ENCODE peak calls at places on chromosome 1, in six cellular contexts. K is A549, I is endothelial cell of umbilical vein, C is GM12878, Z is K562, W is HepG2. H is an unnamed sample.
A peak's percentile ranks its signal among the peaks of the same experiment; 100 is the strongest.

GRCh38 chr1:220770245-220770913 is 16.3 kb upstream of the MTARC1 start:
- DNase-seq in W (no peak), Z (no peak), C (peak; percentile 49), I (no peak), K (no peak), H (peak; percentile 44)

GRCh38 chr1:159089184-159089791 is 12.7 kb upstream of the AIM2 start:
- DNase-seq in W (peak; percentile 6), K (no peak), C (no peak), I (no peak), Z (peak; percentile 39), H (peak; percentile 52)

GRCh38 chr1:178407215-178407614 is 89.5 kb downstream of the CLEC20A start:
- DNase-seq in I (no peak), W (no peak), C (no peak), Z (no peak), K (no peak), H (no peak)

GRCh38 chr1:157671895-157672294 is 28.7 kb downstream of the FCRL3 start:
- DNase-seq in I (no peak), C (no peak), Z (no peak), W (no peak), K (no peak), H (no peak)

GRCh38 chr1:12595839-12596821 is 21.9 kb downstream of the DHRS3 start:
- DNase-seq in C (no peak), Z (no peak), K (peak; percentile 92), I (peak; percentile 96), W (no peak), H (peak; percentile 88)

GRCh38 chr1:50701706-50702317 is 258.3 kb downstream of the FAF1 start:
- DNase-seq in K (no peak), I (peak; percentile 44), Z (no peak), W (no peak), C (no peak), H (no peak)

GRCh38 chr1:61448934-61449368 is 276.0 kb downstream of the TM2D1 start:
- DNase-seq in C (no peak), I (no peak), Z (no peak), K (no peak), W (no peak), H (peak; percentile 60)

GRCh38 chr1:117697220-117697781 is 91.5 kb downstream of the TENT5C start:
- DNase-seq in K (no peak), Z (no peak), W (no peak), C (no peak), I (no peak), H (no peak)

GRCh38 chr1:146036990-146037646 is 15.6 kb upstream of the HJV start:
- DNase-seq in Z (peak; percentile 42), K (peak; percentile 64), I (peak; percentile 94), C (peak; percentile 87), W (peak; percentile 90), H (peak; percentile 87)

GRCh38 chr1:4089421-4090175 is 189.5 kb upstream of the C1orf174 start:
- DNase-seq in I (no peak), C (no peak), Z (no peak), K (no peak), W (no peak), H (no peak)

GRCh38 chr1:24526940-24527542 is 24.4 kb downstream of the RCAN3 start:
- DNase-seq in K (peak; percentile 26), I (peak; percentile 23), W (no peak), C (no peak), Z (peak; percentile 44), H (peak; percentile 43)

GRCh38 chr1:74534241-74534640 is 21.8 kb upstream of the LRRC53 start:
- DNase-seq in Z (no peak), I (no peak), C (no peak), W (no peak), K (no peak), H (no peak)

GRCh38 chr1:18907021-18907913 is 4.9 kb upstream of the ALDH4A1 start:
- DNase-seq in C (no peak), W (peak; percentile 40), K (peak; percentile 58), I (peak; percentile 79), Z (peak; percentile 68), H (peak; percentile 73)

GRCh38 chr1:220990417-220991337 is 111.4 kb downstream of the HLX start:
- DNase-seq in Z (peak; percentile 31), W (peak; percentile 3), C (no peak), K (no peak), I (peak; percentile 82), H (peak; percentile 18)

GRCh38 chr1:181202986-181203555 is 114.6 kb downstream of the IER5 start:
- DNase-seq in C (no peak), W (no peak), K (no peak), Z (no peak), I (no peak), H (no peak)

GRCh38 chr1:149849947-149850360 is 49.4 kb upstream of the BOLA1 start:
- DNase-seq in K (no peak), C (no peak), I (peak; percentile 53), W (no peak), Z (no peak), H (peak; percentile 44)

GRCh38 chr1:222994506-222995229 is 148.4 kb downstream of the TLR5 start:
- DNase-seq in C (no peak), Z (no peak), K (no peak), I (peak; percentile 79), W (no peak), H (no peak)

GRCh38 chr1:30049748-30050147 is 673.6 kb downstream of the MATN1 start:
- DNase-seq in W (no peak), C (no peak), Z (no peak), I (no peak), K (no peak), H (no peak)

GRCh38 chr1:38489844-38490270 is 369.7 kb downstream of the RRAGC start:
- DNase-seq in C (no peak), I (peak; percentile 4), Z (peak; percentile 85), K (peak; percentile 33), W (peak; percentile 18), H (peak; percentile 37)

GRCh38 chr1:185663771-185664296 is 70.4 kb upstream of the HMCN1 start:
- DNase-seq in I (no peak), Z (no peak), C (no peak), K (no peak), W (no peak), H (no peak)

GRCh38 chr1:199113265-199113869 is 474.5 kb downstream of the PTPRC start:
- DNase-seq in K (peak; percentile 2), I (peak; percentile 85), W (peak; percentile 10), C (peak; percentile 43), Z (no peak), H (peak; percentile 91)

GRCh38 chr1:94694234-94694915 is 125.8 kb upstream of the SLC44A3 start:
- DNase-seq in Z (no peak), C (no peak), I (no peak), K (no peak), W (no peak), H (no peak)

GRCh38 chr1:58689167-58689566 is 10.7 kb downstream of the MYSM1 start:
- DNase-seq in W (no peak), C (no peak), K (no peak), Z (no peak), I (no peak), H (no peak)

GRCh38 chr1:3034728-3035610 is 13.7 kb downstream of the ACTRT2 start:
- DNase-seq in K (no peak), Z (no peak), C (no peak), W (no peak), I (no peak), H (no peak)

GRCh38 chr1:168000656-168001055 is 63.8 kb upstream of the MPC2 start:
- DNase-seq in K (no peak), W (no peak), I (no peak), Z (no peak), C (no peak), H (no peak)

GRCh38 chr1:172951728-172952365 is 98.9 kb downstream of the TNFSF18 start:
- DNase-seq in I (no peak), W (no peak), K (no peak), C (no peak), Z (no peak), H (no peak)
- TF ChIP-seq MYC in I (no peak), W (no peak), K (no peak), C (no peak), Z (no peak), H (no peak)

GRCh38 chr1:43144228-43144627 is 27.9 kb downstream of the EBNA1BP2 start:
- DNase-seq in I (no peak), K (no peak), Z (no peak), W (no peak), C (no peak), H (no peak)
- TF ChIP-seq MYC in I (no peak), K (no peak), Z (no peak), W (no peak), C (no peak), H (no peak)

DNA sequence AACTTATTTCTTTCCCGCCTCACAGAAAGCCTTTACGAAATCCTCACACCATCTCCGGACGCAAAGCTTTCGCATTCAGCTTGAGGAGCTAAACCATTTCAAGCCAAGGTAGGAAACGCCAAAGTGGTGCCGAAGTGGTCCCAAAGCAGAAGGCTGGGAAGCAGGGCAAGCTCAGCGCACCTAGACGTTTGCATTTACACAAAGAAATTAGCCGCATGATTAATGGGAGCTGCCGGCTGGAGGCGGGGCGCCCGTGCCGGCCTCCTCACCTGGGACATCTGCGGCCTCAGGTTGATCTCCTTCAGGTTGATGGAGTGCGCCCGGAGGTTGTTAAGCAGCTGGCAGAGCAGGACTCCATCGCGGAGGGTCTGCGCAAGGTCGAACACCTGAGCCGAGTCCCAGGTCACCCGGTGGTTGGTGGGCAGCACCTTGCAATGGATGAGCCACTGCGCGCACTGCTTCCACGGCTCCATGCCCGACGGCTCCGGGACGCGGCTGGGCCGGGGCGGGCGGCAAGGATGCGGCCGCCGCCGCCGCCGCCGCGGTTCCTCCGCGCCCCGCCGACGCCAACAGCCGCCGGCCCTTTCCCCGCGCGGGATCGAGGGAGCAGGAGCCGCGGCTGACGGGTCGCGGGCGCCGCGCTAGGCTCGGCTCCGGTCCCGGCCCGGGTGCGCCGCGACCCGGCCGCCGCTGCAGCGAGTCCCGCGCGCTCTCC is 426 bp downstream of the VAV3 start:
- DNase-seq in I (peak; percentile 7), W (no peak), Z (no peak), C (no peak), K (no peak), H (no peak)
- TF ChIP-seq MYC in I (no peak), W (no peak), Z (no peak), C (no peak), K (no peak), H (no peak)

GRCh38 chr1:204296431-204296988 is 63.2 kb downstream of the PLEKHA6 start:
- DNase-seq in W (peak; percentile 41), I (no peak), Z (no peak), K (no peak), C (no peak), H (peak; percentile 45)

GRCh38 chr1:204293605-204294365 is 65.9 kb downstream of the PLEKHA6 start:
- DNase-seq in Z (no peak), C (no peak), I (no peak), K (no peak), W (no peak), H (no peak)

GRCh38 chr1:204294371-204294770 is 65.4 kb downstream of the PLEKHA6 start:
- DNase-seq in K (peak; percentile 67), W (peak; percentile 44), C (no peak), Z (no peak), I (no peak), H (no peak)

GRCh38 chr1:204292733-204293132 is 67.0 kb downstream of the PLEKHA6 start:
- DNase-seq in I (no peak), Z (no peak), K (no peak), W (no peak), C (no peak), H (no peak)

DNA sequence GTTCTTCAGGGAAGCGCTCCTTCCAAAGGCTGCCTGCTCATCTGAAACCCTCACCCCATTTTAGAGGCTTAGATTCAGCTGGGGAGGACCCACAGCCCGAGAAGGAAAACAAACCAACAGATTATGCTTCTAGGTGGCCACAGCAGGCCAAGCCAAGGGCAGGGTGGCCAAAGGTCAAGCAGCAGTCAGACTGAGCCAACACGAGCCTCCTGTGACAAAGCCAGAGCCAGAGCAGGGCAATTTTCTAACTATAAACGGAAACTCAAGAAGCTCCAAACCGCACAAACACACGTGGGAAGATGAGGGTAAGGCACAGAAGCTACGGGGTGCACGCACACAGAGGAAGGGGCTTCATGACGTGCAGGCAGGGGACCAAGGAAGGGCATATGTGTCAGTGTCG is 64.1 kb downstream of the PLEKHA6 start:
- DNase-seq in K (no peak), W (peak; percentile 68), C (no peak), I (no peak), Z (no peak), H (no peak)
- TF ChIP-seq MYC in K (no peak), W (peak; percentile 45), C (no peak), I (no peak), Z (no peak), H (no peak)